ENCODE peak calls at places on chromosomes 11 and 22, in seven cellular contexts. S is uterus, T is K562, X is NB4, N is heart left ventricle, W is IMR-90, R is HCT116. E is an unnamed sample.

GRCh38 chr11:88320149-88320559 is 17.4 kb downstream of the CTSC start:
- DNase-seq in S (no peak), T (no peak), X (no peak), N (no peak), W (peak; percentile 76), R (no peak), E (no peak)

GRCh38 chr11:75275581-75275980 is 35.0 kb downstream of the TPBGL start:
- DNase-seq in S (no peak), T (no peak), X (peak; percentile 51), N (peak; percentile 50), W (peak; percentile 13), R (no peak), E (no peak)

GRCh38 chr11:86748296-86748695 is 52.0 kb upstream of the PRSS23 start:
- DNase-seq in S (no peak), T (no peak), X (no peak), N (no peak), W (no peak), R (no peak), E (no peak)

GRCh38 chr11:93908689-93909088 is 58.3 kb upstream of the VSTM5 start:
- DNase-seq in S (no peak), T (no peak), X (no peak), N (no peak), W (peak; percentile 91), R (no peak), E (no peak)

GRCh38 chr11:96356837-96357236 is 13.8 kb upstream of the MAML2 start:
- DNase-seq in S (no peak), T (no peak), X (no peak), N (no peak), W (no peak), R (no peak), E (no peak)

GRCh38 chr22:22176929-22177616 is 67.5 kb upstream of the VPREB1 start:
- DNase-seq in S (no peak), T (no peak), X (no peak), N (no peak), W (no peak), R (no peak), E (no peak)

GRCh38 chr11:43518407-43519165 is 159.9 kb downstream of the TTC17 start:
- DNase-seq in S (no peak), T (no peak), X (no peak), N (no peak), W (peak; percentile 34), R (no peak), E (no peak)

GRCh38 chr11:44178381-44178780 is 82.9 kb downstream of the EXT2 start:
- DNase-seq in S (no peak), T (peak; percentile 28), X (no peak), N (no peak), W (peak; percentile 61), R (no peak), E (no peak)

GRCh38 chr22:22914726-22915669 is 27.4 kb downstream of the IGLL5 start:
- DNase-seq in S (no peak), T (no peak), X (no peak), N (no peak), W (no peak), R (no peak), E (no peak)

GRCh38 chr11:11772865-11773515 is 68.8 kb upstream of the USP47 start:
- DNase-seq in S (no peak), T (no peak), X (no peak), N (no peak), W (no peak), R (no peak), E (no peak)

GRCh38 chr11:945986-946385 is 20.3 kb downstream of the AP2A2 start:
- DNase-seq in S (no peak), T (no peak), X (peak; percentile 75), N (no peak), W (no peak), R (no peak), E (no peak)

GRCh38 chr11:12444601-12445000 is 67.2 kb downstream of the PARVA start:
- DNase-seq in S (no peak), T (no peak), X (no peak), N (no peak), W (no peak), R (no peak), E (no peak)

GRCh38 chr11:124942446-124943202 is 6.8 kb upstream of the HEPACAM start:
- DNase-seq in S (no peak), T (no peak), X (no peak), N (no peak), W (no peak), R (no peak), E (no peak)

GRCh38 chr11:22778642-22779041 is 51.0 kb downstream of the SVIP start:
- DNase-seq in S (no peak), T (no peak), X (peak; percentile 9), N (no peak), W (no peak), R (no peak), E (no peak)

GRCh38 chr11:32210601-32211000 is 119.7 kb downstream of the RCN1 start:
- DNase-seq in S (no peak), T (no peak), X (peak; percentile 44), N (no peak), W (peak; percentile 33), R (no peak), E (no peak)

GRCh38 chr11:92917927-92918326 is 51.5 kb upstream of the MTNR1B start:
- DNase-seq in S (no peak), T (no peak), X (no peak), N (no peak), W (no peak), R (no peak), E (no peak)

GRCh38 chr11:111413849-111414248 is 34.8 kb upstream of the POU2AF1 start:
- DNase-seq in S (no peak), T (no peak), X (no peak), N (no peak), W (no peak), R (no peak), E (no peak)

GRCh38 chr11:57641011-57641410 is 8.7 kb downstream of the YPEL4 start:
- DNase-seq in S (no peak), T (peak; percentile 60), X (peak; percentile 31), N (no peak), W (no peak), R (no peak), E (peak; percentile 12)
- TF ChIP-seq CTCF in S (no peak), T (peak; percentile 60), X (peak; percentile 2), N (peak; percentile 45), W (peak; percentile 50), R (no peak), E (no peak)

GRCh38 chr22:38298312-38299000 is 18.8 kb downstream of the CSNK1E start:
- DNase-seq in S (no peak), T (no peak), X (peak; percentile 42), N (no peak), W (peak; percentile 88), R (peak; percentile 58), E (no peak)
- TF ChIP-seq POLR2A in S (no peak), T (no peak), X (no peak), N (no peak), W (no peak), R (no peak), E (no peak)

DNA sequence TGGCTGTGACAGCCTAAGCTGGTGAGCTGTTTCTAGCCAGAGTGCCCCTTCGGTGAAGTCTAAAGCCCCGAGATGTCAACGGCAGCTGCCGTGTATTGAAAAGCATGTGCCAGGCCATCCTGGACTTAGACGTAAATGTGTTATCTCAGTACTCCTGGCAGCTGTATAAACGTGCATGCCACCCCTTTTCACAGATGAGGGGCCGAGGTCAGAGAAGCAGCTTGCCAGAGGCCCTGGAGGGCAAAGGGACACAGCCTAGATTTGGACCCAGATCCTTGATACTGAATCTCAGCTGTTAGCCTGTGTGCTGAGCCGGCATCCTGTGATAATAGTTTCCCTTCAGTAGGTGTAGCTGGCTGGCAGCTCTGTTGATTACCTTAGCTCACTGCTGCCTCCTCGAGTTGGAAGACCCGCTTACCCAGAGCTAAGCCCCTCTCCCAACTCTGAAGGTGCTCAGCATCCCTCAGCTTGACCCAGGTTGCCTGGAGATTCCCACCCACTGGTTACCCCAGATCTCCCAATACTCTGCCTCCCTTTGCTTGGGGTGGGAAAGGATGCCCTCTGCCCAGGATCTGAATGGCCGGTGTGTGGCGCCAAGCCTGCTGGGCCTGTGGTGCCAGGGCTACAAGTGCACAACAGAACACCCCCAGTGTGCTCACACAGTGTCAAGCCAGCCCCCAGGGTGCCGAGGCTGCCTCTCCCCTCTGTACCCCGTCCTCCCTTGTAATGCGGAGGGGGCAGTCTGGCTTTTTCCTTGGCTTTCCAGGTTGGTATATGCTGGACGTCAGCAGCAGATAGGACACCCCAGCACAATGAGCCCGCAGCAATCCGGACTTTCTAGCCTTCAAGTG is 59.8 kb upstream of the WNT7B start:
- DNase-seq in S (peak; percentile 37), T (peak; percentile 45), X (peak; percentile 48), N (no peak), W (no peak), R (peak; percentile 39), E (peak; percentile 59)
- TF ChIP-seq CTCF in S (no peak), T (peak; percentile 65), X (peak; percentile 11), N (peak; percentile 16), W (peak; percentile 22), R (peak; percentile 50), E (no peak)

DNA sequence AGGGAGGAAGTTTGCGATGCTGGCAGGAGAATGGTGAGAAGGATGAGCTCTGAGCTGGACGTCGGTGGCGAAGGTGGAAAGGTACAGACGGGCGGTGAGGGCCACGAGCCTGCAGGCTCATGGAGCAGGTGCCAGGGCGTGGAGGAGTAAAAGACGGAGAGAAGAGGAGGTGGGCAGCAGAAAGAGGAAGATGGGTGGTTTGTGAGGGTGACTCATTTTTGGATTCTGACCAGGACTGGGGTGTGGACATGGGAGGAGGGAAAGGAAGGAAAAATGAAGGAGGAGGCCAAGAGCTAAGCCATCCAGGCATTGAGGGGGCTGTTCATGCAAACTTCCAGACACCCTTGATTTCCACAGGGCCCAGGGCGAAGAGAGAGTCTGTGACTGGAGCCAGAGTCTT is 3.5 kb downstream of the ZDHHC24 start:
- DNase-seq in S (no peak), T (no peak), X (peak; percentile 37), N (no peak), W (peak; percentile 34), R (no peak), E (no peak)
- TF ChIP-seq POLR2A in S (no peak), T (no peak), X (no peak), N (no peak), W (no peak), R (no peak), E (no peak)

GRCh38 chr11:117466966-117467365 is 139.3 kb downstream of the CEP164 start:
- DNase-seq in S (no peak), T (no peak), X (no peak), N (no peak), W (no peak), R (no peak), E (no peak)
- TF ChIP-seq CTCF in S (no peak), T (no peak), X (no peak), N (no peak), W (no peak), R (no peak), E (no peak)

DNA sequence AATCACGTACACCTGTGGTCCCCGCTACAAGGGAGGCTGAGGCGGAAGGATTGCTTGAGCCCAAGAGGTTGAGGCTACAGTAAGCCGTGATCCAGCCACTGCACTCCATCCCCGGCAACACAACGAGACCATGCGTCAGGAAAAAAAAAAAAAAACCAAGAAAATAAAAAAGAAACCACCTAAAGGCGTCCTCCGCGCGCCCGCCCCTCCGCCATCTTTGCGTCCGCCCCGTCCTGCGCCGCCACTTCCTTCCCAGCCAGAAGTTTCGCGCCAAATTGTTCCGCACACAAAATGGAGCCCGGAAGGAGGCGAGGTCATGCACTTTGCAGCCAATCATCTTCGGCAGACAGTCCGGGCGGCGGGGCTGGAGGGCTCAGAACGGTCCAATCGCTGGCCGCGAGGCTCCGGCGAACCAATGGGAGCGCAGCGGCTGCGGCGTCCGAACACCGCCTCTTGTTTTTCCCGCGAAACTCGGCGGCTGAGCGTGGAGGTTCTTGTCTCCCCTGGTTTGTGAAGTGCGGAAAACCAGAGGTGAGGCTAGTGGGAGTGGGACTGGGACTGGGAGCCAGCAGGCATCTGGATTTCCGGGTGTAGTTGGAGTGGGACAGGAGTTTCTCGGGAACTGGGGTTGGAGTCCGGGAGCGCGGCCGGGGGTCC is at the start of gene MCM5:
- DNase-seq in S (peak; percentile 96), T (peak; percentile 97), X (peak; percentile 98), N (peak; percentile 98), W (peak; percentile 96), R (peak; percentile 93), E (peak; percentile 98)
- TF ChIP-seq POLR2A in S (no peak), T (peak; percentile 86), X (peak; percentile 68), N (no peak), W (peak; percentile 68), R (peak; percentile 18), E (no peak)